ENCODE peak calls at places on chromosomes 12 and 14, in six cellular contexts. One of them, this sample, is unnamed.

GRCh38 chr12:50200507-50201273 is 33.5 kb upstream of the CERS5 start:
- DNase-seq in IMR-90: peak
- DNase-seq in neuronal stem cell: no peak
- DNase-seq in mesenchymal stem cell: peak
- DNase-seq in H1: no peak
- DNase-seq in trophoblast cell: peak
- DNase-seq in this sample: no peak

GRCh38 chr12:55899035-55899434 is 28.7 kb downstream of the PYM1 start:
- DNase-seq in IMR-90: peak
- DNase-seq in neuronal stem cell: no peak
- DNase-seq in mesenchymal stem cell: peak
- DNase-seq in H1: no peak
- DNase-seq in trophoblast cell: no peak
- DNase-seq in this sample: no peak

GRCh38 chr12:53236443-53237111 is 4.6 kb upstream of the RARG start:
- DNase-seq in IMR-90: no peak
- DNase-seq in neuronal stem cell: no peak
- DNase-seq in mesenchymal stem cell: no peak
- DNase-seq in H1: no peak
- DNase-seq in trophoblast cell: no peak
- DNase-seq in this sample: no peak

GRCh38 chr12:4745249-4745648 is 25.0 kb downstream of the GALNT8 start:
- DNase-seq in IMR-90: no peak
- DNase-seq in neuronal stem cell: no peak
- DNase-seq in mesenchymal stem cell: no peak
- DNase-seq in H1: no peak
- DNase-seq in trophoblast cell: no peak
- DNase-seq in this sample: no peak

GRCh38 chr12:65968359-65968758 is 144.1 kb downstream of the HMGA2 start:
- DNase-seq in IMR-90: no peak
- DNase-seq in neuronal stem cell: no peak
- DNase-seq in mesenchymal stem cell: no peak
- DNase-seq in H1: no peak
- DNase-seq in trophoblast cell: no peak
- DNase-seq in this sample: no peak

GRCh38 chr14:30273564-30273880 is 285.4 kb upstream of the G2E3 start:
- DNase-seq in IMR-90: no peak
- DNase-seq in neuronal stem cell: no peak
- DNase-seq in mesenchymal stem cell: no peak
- DNase-seq in H1: no peak
- DNase-seq in trophoblast cell: no peak
- DNase-seq in this sample: no peak

GRCh38 chr12:4145990-4146859 is 127.3 kb upstream of the CCND2 start:
- DNase-seq in IMR-90: no peak
- DNase-seq in neuronal stem cell: no peak
- DNase-seq in mesenchymal stem cell: no peak
- DNase-seq in H1: no peak
- DNase-seq in trophoblast cell: no peak
- DNase-seq in this sample: peak

GRCh38 chr12:58893421-58893986 is 26.8 kb downstream of the LRIG3 start:
- DNase-seq in IMR-90: peak
- DNase-seq in neuronal stem cell: no peak
- DNase-seq in mesenchymal stem cell: peak
- DNase-seq in H1: no peak
- DNase-seq in trophoblast cell: no peak
- DNase-seq in this sample: no peak

GRCh38 chr12:19155981-19156734 is 26.6 kb downstream of the PLEKHA5 start:
- DNase-seq in IMR-90: no peak
- DNase-seq in neuronal stem cell: no peak
- DNase-seq in mesenchymal stem cell: no peak
- DNase-seq in H1: no peak
- DNase-seq in trophoblast cell: no peak
- DNase-seq in this sample: no peak

GRCh38 chr12:65522956-65523857 is 244.7 kb downstream of the MSRB3 start:
- DNase-seq in IMR-90: peak
- DNase-seq in neuronal stem cell: no peak
- DNase-seq in mesenchymal stem cell: peak
- DNase-seq in H1: no peak
- DNase-seq in trophoblast cell: no peak
- DNase-seq in this sample: no peak

GRCh38 chr14:104685216-104685997 is 4.0 kb upstream of the INF2 start:
- DNase-seq in IMR-90: no peak
- DNase-seq in neuronal stem cell: no peak
- DNase-seq in mesenchymal stem cell: no peak
- DNase-seq in H1: no peak
- DNase-seq in trophoblast cell: peak
- DNase-seq in this sample: peak

GRCh38 chr14:33150662-33151061 is 212.0 kb downstream of the NPAS3 start:
- DNase-seq in IMR-90: no peak
- DNase-seq in neuronal stem cell: no peak
- DNase-seq in mesenchymal stem cell: no peak
- DNase-seq in H1: no peak
- DNase-seq in trophoblast cell: no peak
- DNase-seq in this sample: no peak

GRCh38 chr14:68863610-68864300 is 70.9 kb upstream of the ZFP36L1 start:
- DNase-seq in IMR-90: no peak
- DNase-seq in neuronal stem cell: no peak
- DNase-seq in mesenchymal stem cell: no peak
- DNase-seq in H1: no peak
- DNase-seq in trophoblast cell: no peak
- DNase-seq in this sample: no peak

GRCh38 chr12:46459111-46459510 is 86.5 kb upstream of the SLC38A2 start:
- DNase-seq in IMR-90: peak
- DNase-seq in neuronal stem cell: no peak
- DNase-seq in mesenchymal stem cell: peak
- DNase-seq in H1: no peak
- DNase-seq in trophoblast cell: no peak
- DNase-seq in this sample: peak

GRCh38 chr14:36512585-36513003 is 7.4 kb downstream of the NKX2-1 start:
- DNase-seq in IMR-90: no peak
- DNase-seq in neuronal stem cell: no peak
- DNase-seq in mesenchymal stem cell: no peak
- DNase-seq in H1: no peak
- DNase-seq in trophoblast cell: no peak
- DNase-seq in this sample: peak

GRCh38 chr12:69655616-69656336 is 43.3 kb downstream of the BEST3 start:
- DNase-seq in IMR-90: peak
- DNase-seq in neuronal stem cell: no peak
- DNase-seq in mesenchymal stem cell: peak
- DNase-seq in H1: no peak
- DNase-seq in trophoblast cell: peak
- DNase-seq in this sample: peak

GRCh38 chr14:105153331-105153731 is 15.2 kb downstream of the JAG2 start:
- DNase-seq in IMR-90: no peak
- DNase-seq in neuronal stem cell: no peak
- DNase-seq in mesenchymal stem cell: no peak
- DNase-seq in H1: no peak
- DNase-seq in trophoblast cell: no peak
- DNase-seq in this sample: no peak

GRCh38 chr14:103258211-103258610 is 75.8 kb upstream of the EIF5 start:
- DNase-seq in IMR-90: no peak
- DNase-seq in neuronal stem cell: no peak
- DNase-seq in mesenchymal stem cell: no peak
- DNase-seq in H1: no peak
- DNase-seq in trophoblast cell: no peak
- DNase-seq in this sample: no peak

GRCh38 chr14:101980700-101981099 is 16.3 kb downstream of the DYNC1H1 start:
- DNase-seq in IMR-90: peak
- DNase-seq in neuronal stem cell: no peak
- DNase-seq in mesenchymal stem cell: peak
- DNase-seq in H1: no peak
- DNase-seq in trophoblast cell: peak
- DNase-seq in this sample: no peak

GRCh38 chr12:108596854-108597558 is 878 bp downstream of the TMEM119 start:
- DNase-seq in IMR-90: no peak
- DNase-seq in neuronal stem cell: no peak
- DNase-seq in mesenchymal stem cell: no peak
- DNase-seq in H1: no peak
- DNase-seq in trophoblast cell: no peak
- DNase-seq in this sample: no peak

GRCh38 chr14:100906420-100906819 is 2.9 kb upstream of the RTL1 start:
- DNase-seq in IMR-90: no peak
- DNase-seq in neuronal stem cell: no peak
- DNase-seq in mesenchymal stem cell: no peak
- DNase-seq in H1: no peak
- DNase-seq in trophoblast cell: no peak
- DNase-seq in this sample: peak

GRCh38 chr12:78036889-78037288 is 206.2 kb downstream of the NAV3 start:
- DNase-seq in IMR-90: no peak
- DNase-seq in neuronal stem cell: no peak
- DNase-seq in mesenchymal stem cell: no peak
- DNase-seq in H1: no peak
- DNase-seq in trophoblast cell: no peak
- DNase-seq in this sample: no peak

GRCh38 chr12:121724930-121725329 is 12.4 kb downstream of the TMEM120B start:
- DNase-seq in IMR-90: no peak
- DNase-seq in neuronal stem cell: no peak
- DNase-seq in mesenchymal stem cell: no peak
- DNase-seq in H1: no peak
- DNase-seq in trophoblast cell: no peak
- DNase-seq in this sample: no peak

GRCh38 chr12:68915055-68915454 is 17.9 kb downstream of the CPM start:
- DNase-seq in IMR-90: peak
- DNase-seq in neuronal stem cell: no peak
- DNase-seq in mesenchymal stem cell: peak
- DNase-seq in H1: no peak
- DNase-seq in trophoblast cell: no peak
- DNase-seq in this sample: no peak

DNA sequence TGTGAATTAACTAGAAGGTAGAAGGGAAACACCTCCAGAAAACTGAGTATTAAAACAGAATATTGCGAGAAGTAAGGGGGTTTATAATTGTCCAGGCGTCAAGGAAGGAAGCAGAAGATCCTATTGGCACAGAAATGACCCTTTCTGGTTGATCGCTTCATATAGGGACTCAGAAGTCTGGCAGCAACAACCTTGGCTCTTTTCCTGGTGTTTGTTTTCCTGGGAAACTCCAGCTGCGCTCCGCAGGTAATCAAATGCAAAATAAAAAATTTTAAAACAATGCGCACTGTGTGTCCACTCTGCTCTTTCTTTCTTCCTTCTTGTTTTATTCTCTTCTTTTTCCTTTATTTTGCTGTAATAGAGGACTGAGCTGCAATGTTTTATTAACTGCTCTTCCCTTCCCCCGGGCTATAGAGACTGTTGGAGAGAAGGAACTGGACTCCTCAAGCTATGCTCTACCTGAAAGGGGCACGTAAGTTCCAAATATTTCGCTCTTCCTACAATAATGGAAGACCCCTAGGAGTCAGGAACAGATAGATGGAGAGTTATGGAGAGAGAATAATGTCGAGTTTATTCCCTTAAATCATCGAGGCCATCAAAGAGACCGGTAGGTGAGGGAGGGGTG is 737 bp downstream of the SPX start:
- DNase-seq in IMR-90: no peak
- DNase-seq in neuronal stem cell: no peak
- DNase-seq in mesenchymal stem cell: no peak
- DNase-seq in H1: no peak
- DNase-seq in trophoblast cell: no peak
- DNase-seq in this sample: no peak
- H3K4me3 ChIP-seq in IMR-90: peak
- H3K4me3 ChIP-seq in neuronal stem cell: peak
- H3K4me3 ChIP-seq in mesenchymal stem cell: peak
- H3K4me3 ChIP-seq in H1: peak
- H3K4me3 ChIP-seq in trophoblast cell: no peak
- H3K4me3 ChIP-seq in this sample: no peak

GRCh38 chr12:48686037-48686595 is 4.1 kb upstream of the KANSL2 start:
- DNase-seq in IMR-90: no peak
- DNase-seq in neuronal stem cell: no peak
- DNase-seq in mesenchymal stem cell: no peak
- DNase-seq in H1: no peak
- DNase-seq in trophoblast cell: peak
- DNase-seq in this sample: peak
- H3K23ac ChIP-seq in IMR-90: no peak
- H3K23ac ChIP-seq in neuronal stem cell: no peak
- H3K23ac ChIP-seq in mesenchymal stem cell: no peak
- H3K23ac ChIP-seq in H1: no peak
- H3K23ac ChIP-seq in trophoblast cell: no peak
- H3K23ac ChIP-seq in this sample: no peak

DNA sequence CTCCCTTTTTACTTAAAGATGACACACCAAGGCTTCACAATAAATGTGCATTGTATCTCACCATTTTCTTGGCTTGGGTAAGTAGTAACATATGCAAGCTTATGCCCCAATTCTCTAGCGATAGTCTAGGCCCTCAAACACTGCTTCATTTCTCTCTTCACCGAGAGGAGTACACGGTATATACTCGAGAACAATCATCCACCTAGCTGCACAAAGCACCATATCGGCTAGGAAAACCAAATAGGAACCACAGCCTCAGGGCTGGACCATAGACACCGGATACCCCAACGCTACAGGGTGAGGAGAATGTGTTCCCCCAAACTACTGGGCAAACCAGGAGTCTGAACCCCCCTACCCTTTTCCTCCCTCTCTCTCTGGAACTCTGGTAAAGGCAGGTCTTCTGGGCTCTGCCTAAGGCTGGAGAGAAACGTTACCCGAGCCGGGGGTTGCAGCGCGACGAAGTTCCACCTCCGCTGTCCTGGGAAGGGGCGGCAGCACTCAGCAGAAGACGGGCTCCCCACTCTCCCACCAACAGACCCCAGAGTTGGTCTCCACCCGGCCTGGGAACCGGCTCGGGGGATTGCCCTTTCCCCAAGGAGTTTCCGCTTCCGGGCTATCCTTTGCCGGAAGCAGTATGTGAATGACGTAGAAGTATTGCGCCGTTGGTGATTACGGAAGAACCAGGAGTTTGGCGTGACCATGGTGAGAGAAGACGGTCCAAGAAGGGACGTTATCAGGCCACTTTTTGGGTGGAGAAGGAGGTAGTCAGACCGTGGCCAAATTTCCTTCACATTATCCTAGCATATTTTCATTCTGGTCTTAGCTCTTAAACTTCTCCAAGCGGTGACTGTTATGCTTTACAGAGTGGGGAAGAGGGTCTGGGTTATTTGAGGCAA is at the start of the genes AREL1 and FCF1:
- DNase-seq in IMR-90: peak
- DNase-seq in neuronal stem cell: peak
- DNase-seq in mesenchymal stem cell: peak
- DNase-seq in H1: peak
- DNase-seq in trophoblast cell: peak
- DNase-seq in this sample: peak
- H3K4me3 ChIP-seq in IMR-90: peak
- H3K4me3 ChIP-seq in neuronal stem cell: peak
- H3K4me3 ChIP-seq in mesenchymal stem cell: peak
- H3K4me3 ChIP-seq in H1: peak
- H3K4me3 ChIP-seq in trophoblast cell: peak
- H3K4me3 ChIP-seq in this sample: peak

GRCh38 chr12:123083661-123084571 is 67.0 kb downstream of the PITPNM2 start:
- DNase-seq in IMR-90: no peak
- DNase-seq in neuronal stem cell: no peak
- DNase-seq in mesenchymal stem cell: no peak
- DNase-seq in H1: no peak
- DNase-seq in trophoblast cell: no peak
- DNase-seq in this sample: no peak
- H3K23ac ChIP-seq in IMR-90: no peak
- H3K23ac ChIP-seq in neuronal stem cell: no peak
- H3K23ac ChIP-seq in mesenchymal stem cell: no peak
- H3K23ac ChIP-seq in H1: peak
- H3K23ac ChIP-seq in trophoblast cell: no peak
- H3K23ac ChIP-seq in this sample: no peak